ENCODE peak calls at places on chromosomes 2 and 18, in nine cellular contexts. U, T, W, E, A, Z, M, V and Q are unnamed samples.

GRCh38 chr2:119517433-119517832 is 6.8 kb downstream of the SCTR start:
- DNase-seq in W (peak; percentile 77), A (peak; percentile 10), M (peak; percentile 29), Z (no peak), T (peak; percentile 53), E (no peak), V (no peak), U (peak; percentile 79), Q (peak; percentile 57)

GRCh38 chr2:66443183-66443976 is 8.5 kb downstream of the MEIS1 start:
- DNase-seq in T (peak; percentile 16), V (no peak), U (no peak), E (no peak), W (peak; percentile 29), A (peak; percentile 41), Z (no peak), M (no peak), Q (peak; percentile 38)

GRCh38 chr2:84302513-84303412 is 156.3 kb downstream of the SUCLG1 start:
- DNase-seq in Z (no peak), T (no peak), W (peak; percentile 69), A (peak; percentile 12), V (no peak), M (peak; percentile 63), U (peak; percentile 61), E (no peak), Q (peak; percentile 78)

GRCh38 chr18:33201509-33201926 is 239.0 kb downstream of the CCDC178 start:
- DNase-seq in E (no peak), M (peak; percentile 43), U (peak; percentile 51), W (peak; percentile 72), T (no peak), A (no peak), V (no peak), Z (no peak), Q (peak; percentile 20)

GRCh38 chr2:112593761-112594160 is 9.4 kb downstream of the CHCHD5 start:
- DNase-seq in T (no peak), U (no peak), A (no peak), W (no peak), V (no peak), M (no peak), Z (no peak), E (no peak), Q (no peak)

GRCh38 chr2:143778981-143779380 is 649.8 kb downstream of the ARHGAP15 start:
- DNase-seq in W (peak; percentile 9), A (peak; percentile 4), E (no peak), T (no peak), Z (no peak), U (no peak), M (peak; percentile 32), V (no peak), Q (peak; percentile 15)

GRCh38 chr2:85905187-85905666 is 16.4 kb upstream of the ST3GAL5 start:
- DNase-seq in A (no peak), E (no peak), W (peak; percentile 40), U (no peak), M (no peak), V (no peak), Z (no peak), T (no peak), Q (no peak)

GRCh38 chr2:221517362-221518121 is 54.6 kb downstream of the EPHA4 start:
- DNase-seq in T (peak; percentile 24), V (no peak), A (peak; percentile 75), M (peak; percentile 60), E (no peak), W (no peak), U (no peak), Z (no peak), Q (peak; percentile 35)

GRCh38 chr18:31497711-31498449 is at the start of gene DSG2:
- DNase-seq in Z (no peak), E (no peak), W (peak; percentile 85), V (no peak), T (peak; percentile 74), M (peak; percentile 53), A (no peak), U (peak; percentile 44), Q (peak; percentile 87)

GRCh38 chr2:186059096-186059495 is 320.5 kb downstream of the FSIP2 start:
- DNase-seq in V (no peak), T (no peak), Z (no peak), M (peak; percentile 22), E (no peak), U (no peak), W (no peak), A (no peak), Q (peak; percentile 8)

GRCh38 chr2:209383212-209383611 is 40.6 kb upstream of the MAP2 start:
- DNase-seq in Z (no peak), V (no peak), U (no peak), W (no peak), E (no peak), T (no peak), A (peak; percentile 56), M (peak; percentile 99), Q (peak; percentile 97)

GRCh38 chr2:25347205-25347815 is 5.6 kb upstream of the DNMT3A start:
- DNase-seq in V (no peak), W (peak; percentile 0), M (peak; percentile 71), A (no peak), Z (no peak), U (no peak), E (no peak), T (no peak), Q (peak; percentile 62)

GRCh38 chr2:96103388-96103705 is 13.0 kb downstream of the ADRA2B start:
- DNase-seq in W (no peak), T (no peak), V (peak; percentile 61), Z (no peak), U (peak; percentile 10), M (no peak), E (no peak), A (no peak), Q (no peak)

GRCh38 chr2:226984461-226985226 is 148.8 kb downstream of the RHBDD1 start:
- DNase-seq in T (no peak), U (no peak), M (no peak), A (no peak), W (no peak), Z (no peak), E (no peak), V (no peak), Q (no peak)

GRCh38 chr2:65278450-65279030 is 50.9 kb downstream of the ACTR2 start:
- DNase-seq in Z (no peak), E (no peak), M (no peak), A (peak; percentile 28), U (no peak), V (no peak), W (no peak), T (no peak), Q (no peak)

DNA sequence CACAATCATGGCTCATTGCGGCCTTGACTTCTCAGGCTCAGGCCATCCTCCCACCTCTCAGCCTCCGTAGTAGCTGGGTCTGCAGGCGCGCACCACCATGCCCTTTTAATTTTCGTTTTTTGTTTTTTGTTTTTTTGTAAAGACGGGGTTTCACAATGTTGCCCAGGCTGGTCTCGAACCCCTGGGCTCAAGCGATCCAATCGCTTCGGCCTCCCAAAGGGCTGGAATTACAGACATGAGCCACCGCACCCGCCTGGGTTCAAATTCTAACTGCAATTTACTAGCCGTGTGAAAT is 12.3 kb upstream of the DCTN1 start:
- DNase-seq in W (no peak), A (no peak), V (no peak), T (no peak), Z (no peak), E (no peak), U (no peak), M (no peak), Q (no peak)
- H3K4me3 ChIP-seq in W (no peak overlapping the region), A (no peak overlapping the region), V (peak overlapping the region; percentile 99), T (peak overlapping the region; percentile 93), Z (peak overlapping the region; percentile 86), E (peak overlapping the region; percentile 78), U (peak overlapping the region; percentile 95), M (no peak overlapping the region), Q (no peak overlapping the region)

DNA sequence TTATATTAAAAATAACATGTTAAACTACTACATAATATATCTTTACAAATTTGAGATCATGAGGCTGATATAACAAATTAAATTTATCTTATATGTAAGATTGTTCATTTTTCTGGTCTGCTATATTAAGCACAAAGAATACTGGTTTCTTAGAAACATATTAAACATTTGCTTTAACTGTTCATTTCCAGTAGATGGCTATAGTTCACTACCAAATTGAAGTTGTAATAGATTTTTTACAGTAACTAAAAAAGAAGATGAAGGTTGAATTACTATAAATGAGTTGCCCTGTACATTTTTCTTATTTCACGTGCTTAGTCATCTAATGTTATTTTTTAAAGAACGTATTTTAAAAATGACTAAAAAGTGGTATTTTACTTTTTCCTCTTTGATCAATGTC is 57.0 kb downstream of the ZNF407 start:
- DNase-seq in Z (no peak), E (no peak), W (no peak), T (no peak), U (no peak), M (no peak), A (peak; percentile 2), V (no peak), Q (peak; percentile 18)
- TF ChIP-seq CTCF in Z (no peak), E (no peak), W (peak; percentile 17), T (peak; percentile 43), U (no peak), M (no peak), A (no peak), V (no peak), Q (no peak)

GRCh38 chr2:97714084-97714949 is 941 bp downstream of the ZAP70 start:
- DNase-seq in T (no peak), W (no peak), U (no peak), A (no peak), V (no peak), E (no peak), M (peak; percentile 45), Z (no peak), Q (peak; percentile 62)
- H3K4me3 ChIP-seq in T (peak overlapping the region; percentile 51), W (no peak overlapping the region), U (no peak overlapping the region), A (no peak overlapping the region), V (no peak overlapping the region), E (peak overlapping the region; percentile 9), M (no peak overlapping the region), Z (peak overlapping the region; percentile 32), Q (no peak overlapping the region)

GRCh38 chr2:106156305-106157288 is 37.5 kb downstream of the UXS1 start:
- DNase-seq in T (no peak), E (no peak), U (no peak), V (no peak), W (no peak), Z (no peak), M (peak; percentile 84), A (no peak), Q (peak; percentile 80)

GRCh38 chr2:106157416-106157815 is 36.7 kb downstream of the UXS1 start:
- DNase-seq in E (no peak), A (no peak), T (no peak), Z (no peak), U (no peak), W (no peak), V (no peak), M (peak; percentile 66), Q (peak; percentile 59)

GRCh38 chr2:106158871-106159270 is 35.2 kb downstream of the UXS1 start:
- DNase-seq in U (no peak), M (no peak), A (no peak), E (no peak), W (no peak), T (no peak), V (no peak), Z (no peak), Q (no peak)

GRCh38 chr2:106158131-106158530 is 36.0 kb downstream of the UXS1 start:
- DNase-seq in M (no peak), W (no peak), V (no peak), E (no peak), Z (no peak), T (no peak), A (no peak), U (no peak), Q (no peak)

DNA sequence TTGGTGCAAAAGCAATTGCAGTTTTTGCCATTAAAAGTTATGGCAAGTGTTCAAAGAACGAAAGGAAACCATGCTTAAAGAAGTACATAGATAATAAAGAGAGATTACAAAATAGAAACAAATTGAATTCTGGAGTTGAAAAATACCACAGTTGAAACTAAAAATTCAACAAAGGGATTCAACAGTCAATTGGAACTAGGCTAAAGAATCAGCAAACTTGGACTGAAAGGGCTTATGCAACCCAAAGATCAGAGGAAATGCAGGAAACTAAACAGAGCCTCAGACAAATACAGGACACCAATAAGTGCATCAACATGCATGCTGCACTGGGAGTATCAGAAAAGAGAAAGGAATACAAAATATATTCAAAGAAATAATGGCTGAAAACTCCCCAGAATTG is 40.3 kb downstream of the UXS1 start:
- DNase-seq in A (no peak), T (no peak), W (no peak), U (no peak), E (no peak), Z (no peak), V (no peak), M (no peak), Q (no peak)
- TF ChIP-seq CTCF in A (no peak), T (no peak), W (no peak), U (no peak), E (no peak), Z (no peak), V (no peak), M (no peak), Q (no peak)